ENCODE peak calls at places on chromosomes 12 and 14, in five cellular contexts. L is effector memory CD8-positive, alpha-beta T cell; F is ovary; D is tibial nerve; U is frontal cortex. H is an unnamed sample.
A peak's percentile ranks its signal among the peaks of the same experiment; 100 is the strongest.

GRCh38 chr12:54008260-54008552 is 579 bp upstream of the HOXC8 start:
- DNase-seq in L (no peak), D (no peak), U (no peak), F (no peak), H (no peak)

GRCh38 chr14:21317433-21317832 is 37.5 kb downstream of the RPGRIP1 start:
- DNase-seq in F (no peak), U (no peak), D (no peak), L (no peak), H (no peak)

GRCh38 chr14:70416717-70417349 is at the start of gene SYNJ2BP:
- DNase-seq in U (peak; percentile 42), D (peak; percentile 15), L (peak; percentile 23), F (peak; percentile 72), H (no peak)

GRCh38 chr14:81414123-81414522 is 14.0 kb upstream of the STON2 start:
- DNase-seq in D (no peak), L (no peak), U (no peak), F (no peak), H (no peak)

GRCh38 chr12:49970030-49970429 is 2.7 kb upstream of the AQP6 start:
- DNase-seq in F (no peak), D (no peak), U (no peak), L (no peak), H (no peak)

GRCh38 chr12:39990122-39991101 is 115.5 kb downstream of the SLC2A13 start:
- DNase-seq in D (peak; percentile 42), L (peak; percentile 42), U (no peak), F (peak; percentile 42), H (peak; percentile 65)

GRCh38 chr14:99415496-99416281 is 65.0 kb downstream of the SETD3 start:
- DNase-seq in F (no peak), L (peak; percentile 69), D (no peak), U (peak; percentile 43), H (no peak)

GRCh38 chr14:101071493-101071891 is 168.0 kb upstream of the RTL1 start:
- DNase-seq in D (peak; percentile 10), F (peak; percentile 31), U (no peak), L (no peak), H (peak; percentile 15)

GRCh38 chr14:39442293-39442692 is 10.1 kb upstream of the FBXO33 start:
- DNase-seq in F (no peak), D (no peak), L (no peak), U (no peak), H (no peak)

GRCh38 chr14:63853831-63854293 is 1.1 kb downstream of the SYNE2 start:
- DNase-seq in L (peak; percentile 49), F (peak; percentile 64), U (peak; percentile 35), D (peak; percentile 31), H (no peak)

GRCh38 chr14:69151458-69152180 is 1.3 kb downstream of the DCAF5 start:
- DNase-seq in L (peak; percentile 72), D (peak; percentile 25), U (peak; percentile 83), F (peak; percentile 79), H (peak; percentile 41)

GRCh38 chr14:95077380-95077779 is 79.9 kb downstream of the DICER1 start:
- DNase-seq in L (no peak), U (no peak), D (no peak), F (no peak), H (no peak)

GRCh38 chr12:102034346-102034745 is 27.4 kb downstream of the WASHC3 start:
- DNase-seq in F (no peak), L (no peak), U (no peak), D (no peak), H (no peak)

GRCh38 chr12:3158851-3159465 is 81.8 kb downstream of the TSPAN9 start:
- DNase-seq in L (no peak), F (peak; percentile 64), D (no peak), U (no peak), H (no peak)

GRCh38 chr12:1606021-1606622 is 11.7 kb upstream of the FBXL14 start:
- DNase-seq in U (no peak), D (peak; percentile 89), F (peak; percentile 95), L (no peak), H (peak; percentile 96)

GRCh38 chr12:118259079-118259478 is 113.6 kb downstream of the TAOK3 start:
- DNase-seq in F (no peak), L (no peak), U (no peak), D (no peak), H (no peak)

GRCh38 chr12:127813147-127813546 is 453.8 kb upstream of the TMEM132C start:
- DNase-seq in U (no peak), D (no peak), L (no peak), F (no peak), H (no peak)

GRCh38 chr12:106084048-106084671 is 54.6 kb downstream of the NUAK1 start:
- DNase-seq in D (no peak), F (no peak), U (no peak), L (no peak), H (no peak)

GRCh38 chr12:95674088-95674595 is 116.4 kb downstream of the NTN4 start:
- DNase-seq in U (no peak), F (no peak), L (no peak), D (no peak), H (no peak)

GRCh38 chr14:40308240-40308639 is 876.0 kb upstream of the FBXO33 start:
- DNase-seq in D (no peak), F (no peak), L (no peak), U (no peak), H (no peak)

GRCh38 chr14:104315169-104315568 is 176.8 kb downstream of the KIF26A start:
- DNase-seq in L (no peak), D (no peak), F (peak; percentile 13), U (no peak), H (no peak)

GRCh38 chr12:42332301-42332894 is 6.4 kb downstream of the PPHLN1 start:
- DNase-seq in F (no peak), U (no peak), L (peak; percentile 24), D (no peak), H (no peak)

GRCh38 chr12:31117203-31118011 is 43.7 kb downstream of the DDX11 start:
- DNase-seq in D (no peak), F (peak; percentile 71), L (peak; percentile 61), U (peak; percentile 21), H (no peak)

GRCh38 chr14:39180553-39180952 is 5.5 kb downstream of the PNN start:
- DNase-seq in L (no peak), F (no peak), D (no peak), U (no peak), H (no peak)

GRCh38 chr14:104593710-104594121 is 10.9 kb downstream of the TMEM179 start:
- DNase-seq in L (no peak), U (no peak), F (no peak), D (no peak), H (no peak)

GRCh38 chr14:76259029-76259735 is 107.5 kb downstream of the GPATCH2L start:
- DNase-seq in D (no peak), L (no peak), U (no peak), F (no peak), H (no peak)

GRCh38 chr12:119589634-119590033 is 3.9 kb upstream of the TMEM233 start:
- DNase-seq in U (no peak), L (no peak), F (no peak), D (no peak), H (no peak)

GRCh38 chr12:38155020-38155395 is 161.6 kb upstream of the ALG10B start:
- DNase-seq in F (no peak), L (no peak), U (no peak), D (no peak), H (no peak)

GRCh38 chr12:111405149-111405855 is 421 bp upstream of the SH2B3 start:
- DNase-seq in U (peak; percentile 94), D (peak; percentile 86), L (peak; percentile 97), F (peak; percentile 98), H (peak; percentile 90)

GRCh38 chr12:109695961-109696461 is 17.6 kb upstream of the FAM222A start:
- DNase-seq in D (no peak), L (no peak), U (no peak), F (no peak), H (no peak)

GRCh38 chr12:128455849-128456248 is 188.9 kb downstream of the TMEM132C start:
- DNase-seq in F (no peak), U (no peak), D (no peak), L (no peak), H (no peak)

GRCh38 chr12:57385586-57385985 is 45.3 kb downstream of the R3HDM2 start:
- DNase-seq in D (no peak), L (no peak), F (no peak), U (no peak), H (no peak)

GRCh38 chr12:5073838-5074237 is 30.2 kb downstream of the KCNA5 start:
- DNase-seq in U (no peak), F (no peak), L (no peak), D (no peak), H (no peak)

GRCh38 chr12:102757154-102757873 is 159.7 kb downstream of the PAH start:
- DNase-seq in L (no peak), D (peak; percentile 33), F (peak; percentile 77), U (no peak), H (no peak)

GRCh38 chr12:53551889-53552291 is 44.6 kb upstream of the NPFF start:
- DNase-seq in F (no peak), D (no peak), U (no peak), L (no peak), H (no peak)

GRCh38 chr12:46390881-46391280 is 18.3 kb upstream of the SLC38A2 start:
- DNase-seq in U (no peak), D (no peak), F (no peak), L (no peak), H (no peak)

GRCh38 chr14:98752660-98753059 is 519.3 kb downstream of the BCL11B start:
- DNase-seq in F (no peak), D (no peak), U (no peak), L (no peak), H (no peak)

GRCh38 chr14:47435331-47435965 is 240.0 kb downstream of the MDGA2 start:
- DNase-seq in D (no peak), U (no peak), F (no peak), L (no peak), H (no peak)

H was measured in omental fat pad.